ENCODE peak calls at places on chromosomes 2 and 18, in ten cellular contexts. D is spleen, Y is K562, L is breast epithelium, G is HepG2, M is upper lobe of left lung, B is prostate gland, P is stomach, J is sigmoid colon, X is endothelial cell of umbilical vein. K is an unnamed sample.
A peak's percentile ranks its signal among the peaks of the same experiment; 100 is the strongest.

GRCh38 chr2:28736034-28736433 is 15.6 kb upstream of the PPP1CB start:
- DNase-seq in G (no peak), J (peak; percentile 94), X (peak; percentile 49), L (peak; percentile 81), B (peak; percentile 95), Y (no peak), D (no peak), M (peak; percentile 86), P (peak; percentile 92), K (peak; percentile 69)

GRCh38 chr2:100780203-100781008 is 39.5 kb upstream of the NPAS2 start:
- DNase-seq in B (peak; percentile 23), D (no peak), P (no peak), Y (no peak), G (peak; percentile 100), M (peak; percentile 32), X (peak; percentile 59), L (no peak), J (no peak), K (peak; percentile 29)

GRCh38 chr2:84486436-84487115 is 27.5 kb upstream of the SUCLG1 start:
- DNase-seq in L (no peak), D (no peak), P (peak; percentile 83), B (peak; percentile 81), J (no peak), M (peak; percentile 61), G (peak; percentile 81), Y (no peak), X (no peak), K (peak; percentile 78)

GRCh38 chr2:162989507-162989906 is 150.9 kb upstream of the KCNH7 start:
- DNase-seq in G (no peak), D (no peak), X (no peak), B (no peak), Y (no peak), M (no peak), J (no peak), L (no peak), P (no peak), K (no peak)

GRCh38 chr18:25875574-25875973 is 214.8 kb downstream of the SS18 start:
- DNase-seq in P (no peak), L (no peak), X (no peak), M (no peak), B (no peak), Y (no peak), J (no peak), D (no peak), G (no peak), K (no peak)

GRCh38 chr2:690799-691198 is 13.6 kb upstream of the TMEM18 start:
- DNase-seq in L (no peak), B (no peak), M (no peak), X (no peak), D (no peak), Y (peak; percentile 17), J (no peak), P (no peak), G (no peak), K (no peak)

GRCh38 chr2:100278986-100279385 is 43.3 kb downstream of the LONRF2 start:
- DNase-seq in J (no peak), X (no peak), L (no peak), G (no peak), B (no peak), P (no peak), D (no peak), Y (peak; percentile 82), M (no peak), K (no peak)

GRCh38 chr2:59150430-59150829 is 909.3 kb upstream of the FANCL start:
- DNase-seq in Y (no peak), X (no peak), P (no peak), L (no peak), M (no peak), J (no peak), G (no peak), B (no peak), D (no peak), K (no peak)

GRCh38 chr2:37802106-37802791 is 122.8 kb upstream of the RMDN2 start:
- DNase-seq in D (no peak), P (no peak), L (no peak), X (no peak), B (no peak), J (no peak), Y (no peak), M (peak; percentile 87), G (no peak), K (no peak)

GRCh38 chr2:200219400-200220113 is 86.9 kb upstream of the SPATS2L start:
- DNase-seq in J (no peak), X (no peak), B (no peak), L (no peak), Y (no peak), G (peak; percentile 72), M (no peak), D (no peak), P (no peak), K (no peak)

GRCh38 chr18:48151421-48152095 is 221.1 kb upstream of the SMAD2 start:
- DNase-seq in D (no peak), P (peak; percentile 41), L (no peak), M (no peak), G (no peak), X (no peak), Y (no peak), J (no peak), B (no peak), K (peak; percentile 47)

GRCh38 chr2:44889118-44889517 is 52.4 kb upstream of the SIX3 start:
- DNase-seq in B (no peak), P (no peak), J (no peak), L (no peak), X (no peak), M (no peak), Y (no peak), D (no peak), G (no peak), K (no peak)

GRCh38 chr18:7950380-7951143 is 383.4 kb downstream of the PTPRM start:
- DNase-seq in P (peak; percentile 45), L (no peak), G (peak; percentile 20), D (no peak), M (no peak), J (no peak), Y (peak; percentile 4), B (no peak), X (peak; percentile 46), K (no peak)

GRCh38 chr2:196291873-196292800 is 120.8 kb upstream of the STK17B start:
- DNase-seq in G (peak; percentile 12), J (no peak), Y (no peak), L (peak; percentile 80), B (peak; percentile 83), M (peak; percentile 71), X (no peak), D (no peak), P (no peak), K (no peak)

GRCh38 chr2:217530399-217531100 is 472.2 kb downstream of the TNS1 start:
- DNase-seq in L (no peak), P (no peak), X (no peak), B (no peak), M (no peak), G (peak; percentile 8), Y (no peak), D (no peak), J (no peak), K (no peak)

GRCh38 chr2:96470636-96471035 is 34.5 kb downstream of the NEURL3 start:
- DNase-seq in G (no peak), X (peak; percentile 54), Y (peak; percentile 29), B (no peak), D (peak; percentile 82), L (no peak), M (peak; percentile 52), P (peak; percentile 70), J (no peak), K (peak; percentile 59)

GRCh38 chr2:239344857-239345216 is 56.0 kb downstream of the HDAC4 start:
- DNase-seq in J (peak; percentile 87), P (peak; percentile 70), M (peak; percentile 44), X (no peak), D (no peak), Y (no peak), L (no peak), G (no peak), B (no peak), K (peak; percentile 55)

GRCh38 chr2:16005819-16006536 is 65.6 kb downstream of the MYCN start:
- DNase-seq in G (peak; percentile 73), Y (no peak), P (peak; percentile 37), M (peak; percentile 72), J (no peak), L (no peak), B (no peak), D (no peak), X (no peak), K (peak; percentile 46)

DNA sequence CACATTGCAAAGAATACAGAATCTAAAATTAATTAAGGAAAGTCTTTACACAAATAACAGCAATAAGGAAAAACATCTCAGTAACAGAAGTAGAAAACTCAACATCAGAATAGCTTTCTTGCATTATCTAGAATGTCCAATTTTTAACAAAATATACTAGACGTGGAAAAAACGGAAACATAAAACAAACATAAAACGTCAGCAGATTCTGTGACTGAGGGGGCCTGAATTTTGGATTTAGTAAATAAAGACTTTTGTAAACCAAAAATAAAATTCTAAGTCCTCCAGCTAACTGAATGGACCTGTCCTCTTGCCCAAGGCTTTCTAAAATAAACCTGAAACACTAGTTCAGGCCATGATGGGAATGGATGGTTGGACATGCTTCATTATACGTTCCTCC is 773.5 kb upstream of the LRRTM1 start:
- DNase-seq in G (no peak), P (no peak), X (no peak), M (no peak), D (no peak), L (no peak), J (no peak), Y (no peak), B (no peak), K (no peak)
- TF ChIP-seq POLR2AphosphoS5 in G (no peak), P (no peak), X (no peak), M (no peak), D (no peak), L (no peak), J (no peak), Y (no peak), B (no peak), K (no peak)

DNA sequence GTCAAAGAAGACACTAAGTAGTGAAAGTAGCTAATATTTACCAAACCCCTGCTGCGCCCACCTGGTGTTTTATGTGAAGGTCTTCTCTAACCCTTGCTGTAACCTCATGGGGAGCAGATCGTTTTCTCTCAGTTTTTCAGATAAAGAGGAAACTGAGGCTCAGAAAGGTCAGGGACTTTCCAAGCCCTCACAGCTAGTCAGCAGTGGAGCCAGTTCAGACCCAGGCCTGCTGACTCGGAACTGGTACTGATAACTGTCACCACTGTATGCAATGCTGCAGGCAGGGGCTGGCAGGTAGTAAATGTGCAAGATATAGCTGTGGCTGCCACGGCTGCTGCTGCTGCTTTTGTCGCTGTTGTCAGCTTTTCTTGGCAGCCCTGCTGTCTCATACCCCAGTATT is 69.1 kb downstream of the LRRFIP1 start:
- DNase-seq in G (no peak), X (no peak), M (no peak), D (peak; percentile 83), J (no peak), Y (peak; percentile 12), B (no peak), L (no peak), P (no peak), K (no peak)
- H3K4me3 ChIP-seq in G (no peak overlapping the region), X (no peak overlapping the region), M (no peak overlapping the region), D (peak overlapping the region; percentile 7), J (no peak overlapping the region), Y (no peak overlapping the region), B (no peak overlapping the region), L (no peak overlapping the region), P (no peak overlapping the region), K (no peak overlapping the region)

GRCh38 chr18:12336887-12337286 is 28.8 kb downstream of the TUBB6 start:
- DNase-seq in P (no peak), G (peak; percentile 86), L (no peak), D (no peak), X (no peak), M (no peak), B (no peak), Y (peak; percentile 30), J (no peak), K (no peak)
- TF ChIP-seq POLR2A in P (no peak), G (no peak), L (no peak), D (no peak), X (no peak), M (no peak), B (no peak), Y (no peak), J (no peak), K (no peak)

GRCh38 chr2:56450083-56450482 is 266.3 kb downstream of the CCDC85A start:
- DNase-seq in P (no peak), J (no peak), L (no peak), Y (no peak), G (no peak), D (no peak), B (no peak), X (no peak), M (no peak), K (no peak)
- TF ChIP-seq POLR2AphosphoS5 in P (no peak), J (no peak), L (no peak), Y (no peak), G (no peak), D (no peak), B (no peak), X (no peak), M (no peak), K (no peak)